ENCODE peak calls at places on chromosomes 2 and 18, in five cellular contexts. S, M, V, D and L are unnamed samples.

GRCh38 chr2:48328159-48328816 is 201.7 kb upstream of the STON1 start:
- DNase-seq in S (no peak), M (no peak), V (no peak), D (no peak), L (no peak)

GRCh38 chr2:15457868-15458267 is 103.3 kb downstream of the NBAS start:
- DNase-seq in S (no peak), M (no peak), V (no peak), D (no peak), L (no peak)

GRCh38 chr2:3656762-3657691 is 973 bp upstream of the ALLC start:
- DNase-seq in S (no peak), M (peak), V (no peak), D (no peak), L (no peak)

GRCh38 chr18:48786621-48787522 is 163.9 kb downstream of the SMAD7 start:
- DNase-seq in S (peak), M (no peak), V (no peak), D (no peak), L (peak)

GRCh38 chr2:120375251-120376020 is 29.5 kb downstream of the INHBB start:
- DNase-seq in S (no peak), M (no peak), V (no peak), D (no peak), L (no peak)

GRCh38 chr2:38190542-38191218 is 114.7 kb upstream of the CYP1B1 start:
- DNase-seq in S (no peak), M (no peak), V (no peak), D (no peak), L (no peak)

GRCh38 chr2:40244251-40245010 is 207.5 kb downstream of the SLC8A1 start:
- DNase-seq in S (no peak), M (peak), V (peak), D (peak), L (peak)

GRCh38 chr2:8677646-8678592 is 3.9 kb upstream of the ID2 start:
- DNase-seq in S (peak), M (peak), V (peak), D (peak), L (peak)

GRCh38 chr2:29066989-29067605 is 7.2 kb downstream of the PCARE start:
- DNase-seq in S (no peak), M (no peak), V (no peak), D (no peak), L (no peak)

GRCh38 chr2:201413143-201413542 is 38.1 kb downstream of the TRAK2 start:
- DNase-seq in S (no peak), M (peak), V (no peak), D (no peak), L (no peak)
- TF ChIP-seq CTCF in S (no peak), M (no peak), V (no peak), D (no peak), L (no peak)

GRCh38 chr2:126638781-126639180 is 17.2 kb upstream of the GYPC start:
- DNase-seq in S (no peak), M (no peak), V (no peak), D (no peak), L (no peak)
- H3K4me3 ChIP-seq in S (no peak), M (no peak), V (no peak), D (no peak), L (no peak)

DNA sequence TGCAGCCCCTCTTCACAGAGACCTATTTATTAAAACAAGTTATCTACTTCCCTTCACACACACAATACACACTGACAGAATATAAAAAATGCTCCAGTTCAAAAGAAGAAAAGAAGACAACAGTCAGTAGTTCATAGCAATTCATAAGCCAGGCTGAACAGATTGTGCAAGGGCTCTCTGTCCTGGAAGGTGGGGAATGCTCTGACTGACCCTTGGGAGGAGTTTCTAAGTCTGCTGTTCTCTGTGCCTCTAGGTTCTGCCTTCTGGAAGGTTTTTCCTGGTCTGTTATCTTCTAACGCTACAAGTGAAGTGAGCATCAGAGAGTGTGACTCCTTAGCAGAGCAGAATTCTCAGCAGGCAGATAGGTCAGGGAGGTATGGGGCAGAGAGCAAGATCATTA is 35.7 kb downstream of the SP3 start:
- DNase-seq in S (no peak), M (no peak), V (no peak), D (no peak), L (no peak)
- H3K27ac ChIP-seq in S (no peak), M (no peak), V (no peak), D (no peak), L (no peak)

DNA sequence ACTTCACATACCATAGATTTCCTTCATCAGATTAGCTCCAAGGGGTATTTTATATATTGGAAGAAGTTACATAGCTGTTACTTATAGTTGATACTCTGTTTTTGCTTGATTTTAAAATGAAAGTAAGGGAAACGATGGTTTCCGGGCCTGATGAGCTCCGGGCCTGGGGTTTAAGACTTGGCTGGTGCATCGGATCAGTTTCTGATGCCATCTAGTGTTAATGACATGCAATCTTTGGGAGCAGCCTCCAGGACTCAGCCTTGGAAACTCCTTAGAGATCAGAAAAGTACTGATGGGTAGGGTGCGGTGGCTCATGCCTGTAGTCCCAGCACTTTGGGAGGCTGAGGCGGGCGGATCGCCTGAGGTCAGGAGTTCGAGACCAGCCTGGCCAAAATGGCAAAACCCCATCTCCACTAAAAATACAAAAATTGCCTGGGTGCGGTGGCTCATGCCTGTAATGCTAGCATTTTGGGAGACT is 47.1 kb upstream of the CNOT11 start:
- DNase-seq in S (no peak), M (peak), V (peak), D (peak), L (no peak)
- TF ChIP-seq CTCF in S (peak), M (peak), V (peak), D (peak), L (peak)

GRCh38 chr2:217926801-217927200 is 76.0 kb downstream of the TNS1 start:
- DNase-seq in S (no peak), M (no peak), V (no peak), D (no peak), L (no peak)
- H3K4me3 ChIP-seq in S (no peak), M (no peak), V (no peak), D (no peak), L (peak)

GRCh38 chr18:14086459-14087231 is 45.6 kb downstream of the ZNF519 start:
- DNase-seq in S (no peak), M (peak), V (peak), D (no peak), L (no peak)

GRCh38 chr18:14092625-14093361 is 39.4 kb downstream of the ZNF519 start:
- DNase-seq in S (no peak), M (no peak), V (no peak), D (no peak), L (no peak)

GRCh38 chr18:14093526-14093925 is 38.7 kb downstream of the ZNF519 start:
- DNase-seq in S (no peak), M (no peak), V (no peak), D (no peak), L (no peak)

GRCh38 chr18:14089176-14089575 is 43.1 kb downstream of the ZNF519 start:
- DNase-seq in S (no peak), M (no peak), V (no peak), D (no peak), L (no peak)

GRCh38 chr18:14089781-14090180 is 42.5 kb downstream of the ZNF519 start:
- DNase-seq in S (no peak), M (no peak), V (no peak), D (no peak), L (no peak)
- H3K27ac ChIP-seq in S (no peak), M (no peak), V (no peak), D (no peak), L (no peak)

GRCh38 chr2:10267551-10268465 is 34.9 kb upstream of the HPCAL1 start:
- DNase-seq in S (peak), M (peak), V (peak), D (peak), L (peak)
- TF ChIP-seq CTCF in S (no peak), M (no peak), V (peak), D (no peak), L (no peak)

GRCh38 chr18:44936485-44936884 is 255.8 kb downstream of the SETBP1 start:
- DNase-seq in S (no peak), M (no peak), V (no peak), D (no peak), L (no peak)

GRCh38 chr18:44935455-44935854 is 254.8 kb downstream of the SETBP1 start:
- DNase-seq in S (no peak), M (no peak), V (no peak), D (no peak), L (no peak)

GRCh38 chr18:44939037-44939665 is 258.5 kb downstream of the SETBP1 start:
- DNase-seq in S (no peak), M (no peak), V (no peak), D (peak), L (no peak)

GRCh38 chr18:44938396-44939036 is 257.8 kb downstream of the SETBP1 start:
- DNase-seq in S (no peak), M (peak), V (peak), D (peak), L (no peak)

DNA sequence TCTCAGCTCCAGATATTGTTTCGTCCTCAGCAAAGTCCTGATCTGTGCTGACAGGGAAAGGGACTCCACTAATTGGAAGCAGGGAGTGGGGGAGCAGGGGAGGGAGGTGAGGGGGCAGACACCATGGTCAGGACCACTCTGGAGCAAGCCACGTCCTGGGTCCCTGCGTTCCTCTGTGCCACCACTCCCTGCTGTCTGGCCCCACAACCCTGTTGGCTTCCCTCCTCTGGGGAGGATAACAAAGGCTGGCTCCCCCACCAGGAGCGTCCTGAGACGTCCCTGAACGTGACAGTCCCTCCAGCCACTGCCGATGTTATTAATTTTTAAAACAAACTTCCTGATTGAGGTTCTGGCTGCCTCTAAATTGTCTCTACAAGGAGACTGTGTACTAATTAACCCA is 257.3 kb downstream of the SETBP1 start:
- DNase-seq in S (no peak), M (peak), V (peak), D (no peak), L (no peak)
- H3K4me3 ChIP-seq in S (no peak), M (peak), V (no peak), D (no peak), L (no peak)

GRCh38 chr2:44596537-44597320 is 235.0 kb downstream of the CAMKMT start:
- DNase-seq in S (no peak), M (no peak), V (no peak), D (no peak), L (no peak)
- H3K27ac ChIP-seq in S (no peak), M (no peak), V (no peak), D (no peak), L (no peak)